ENCODE peak calls at places on chromosomes 11 and 22, in five cellular contexts. One of them, this sample, is unnamed.

GRCh38 chr22:39941661-39942060 is 18.5 kb upstream of the TMA7B start:
- DNase-seq in amniotic stem cell: no peak
- DNase-seq in mucosa of gallbladder: no peak
- DNase-seq in activated CD4-positive, CD25-positive, alpha-beta regulatory T cell treated with anti-CD3 and anti-CD28 coated beads, Interleukin-2, amount 50 U/mL, for 72 hours: no peak
- DNase-seq in A549: no peak
- DNase-seq in this sample: no peak

GRCh38 chr11:115579181-115579825 is 75.1 kb upstream of the CADM1 start:
- DNase-seq in amniotic stem cell: no peak
- DNase-seq in mucosa of gallbladder: no peak
- DNase-seq in activated CD4-positive, CD25-positive, alpha-beta regulatory T cell treated with anti-CD3 and anti-CD28 coated beads, Interleukin-2, amount 50 U/mL, for 72 hours: no peak
- DNase-seq in A549: no peak
- DNase-seq in this sample: no peak

GRCh38 chr11:134636071-134636470 is 224.0 kb upstream of the B3GAT1 start:
- DNase-seq in amniotic stem cell: no peak
- DNase-seq in mucosa of gallbladder: no peak
- DNase-seq in activated CD4-positive, CD25-positive, alpha-beta regulatory T cell treated with anti-CD3 and anti-CD28 coated beads, Interleukin-2, amount 50 U/mL, for 72 hours: no peak
- DNase-seq in A549: no peak
- DNase-seq in this sample: no peak

GRCh38 chr22:19932367-19933206 is 9.0 kb upstream of the COMT start:
- DNase-seq in amniotic stem cell: no peak
- DNase-seq in mucosa of gallbladder: no peak
- DNase-seq in activated CD4-positive, CD25-positive, alpha-beta regulatory T cell treated with anti-CD3 and anti-CD28 coated beads, Interleukin-2, amount 50 U/mL, for 72 hours: no peak
- DNase-seq in A549: no peak
- DNase-seq in this sample: no peak

GRCh38 chr22:48459259-48459658 is 1368.4 kb downstream of the BRD1 start:
- DNase-seq in amniotic stem cell: no peak
- DNase-seq in mucosa of gallbladder: no peak
- DNase-seq in activated CD4-positive, CD25-positive, alpha-beta regulatory T cell treated with anti-CD3 and anti-CD28 coated beads, Interleukin-2, amount 50 U/mL, for 72 hours: no peak
- DNase-seq in A549: no peak
- DNase-seq in this sample: no peak

GRCh38 chr11:44255406-44256071 is 54.4 kb downstream of the ALX4 start:
- DNase-seq in amniotic stem cell: no peak
- DNase-seq in mucosa of gallbladder: no peak
- DNase-seq in activated CD4-positive, CD25-positive, alpha-beta regulatory T cell treated with anti-CD3 and anti-CD28 coated beads, Interleukin-2, amount 50 U/mL, for 72 hours: no peak
- DNase-seq in A549: no peak
- DNase-seq in this sample: no peak

GRCh38 chr11:134527382-134528243 is 115.6 kb upstream of the B3GAT1 start:
- DNase-seq in amniotic stem cell: no peak
- DNase-seq in mucosa of gallbladder: no peak
- DNase-seq in activated CD4-positive, CD25-positive, alpha-beta regulatory T cell treated with anti-CD3 and anti-CD28 coated beads, Interleukin-2, amount 50 U/mL, for 72 hours: no peak
- DNase-seq in A549: no peak
- DNase-seq in this sample: no peak

GRCh38 chr11:96037267-96037990 is 113.5 kb upstream of the MTMR2 start:
- DNase-seq in amniotic stem cell: no peak
- DNase-seq in mucosa of gallbladder: no peak
- DNase-seq in activated CD4-positive, CD25-positive, alpha-beta regulatory T cell treated with anti-CD3 and anti-CD28 coated beads, Interleukin-2, amount 50 U/mL, for 72 hours: no peak
- DNase-seq in A549: peak
- DNase-seq in this sample: no peak

GRCh38 chr11:110362916-110363574 is 66.6 kb upstream of the RDX start:
- DNase-seq in amniotic stem cell: no peak
- DNase-seq in mucosa of gallbladder: no peak
- DNase-seq in activated CD4-positive, CD25-positive, alpha-beta regulatory T cell treated with anti-CD3 and anti-CD28 coated beads, Interleukin-2, amount 50 U/mL, for 72 hours: no peak
- DNase-seq in A549: peak
- DNase-seq in this sample: no peak

GRCh38 chr11:31820438-31820818 is 9.3 kb upstream of the PAX6 start:
- DNase-seq in amniotic stem cell: no peak
- DNase-seq in mucosa of gallbladder: no peak
- DNase-seq in activated CD4-positive, CD25-positive, alpha-beta regulatory T cell treated with anti-CD3 and anti-CD28 coated beads, Interleukin-2, amount 50 U/mL, for 72 hours: no peak
- DNase-seq in A549: no peak
- DNase-seq in this sample: no peak

GRCh38 chr11:132717824-132718223 is 814.5 kb downstream of the OPCML start:
- DNase-seq in amniotic stem cell: no peak
- DNase-seq in mucosa of gallbladder: no peak
- DNase-seq in activated CD4-positive, CD25-positive, alpha-beta regulatory T cell treated with anti-CD3 and anti-CD28 coated beads, Interleukin-2, amount 50 U/mL, for 72 hours: no peak
- DNase-seq in A549: no peak
- DNase-seq in this sample: no peak

GRCh38 chr11:45100338-45100737 is 46.1 kb upstream of the PRDM11 start:
- DNase-seq in amniotic stem cell: no peak
- DNase-seq in mucosa of gallbladder: peak
- DNase-seq in activated CD4-positive, CD25-positive, alpha-beta regulatory T cell treated with anti-CD3 and anti-CD28 coated beads, Interleukin-2, amount 50 U/mL, for 72 hours: no peak
- DNase-seq in A549: peak
- DNase-seq in this sample: no peak

GRCh38 chr11:73186294-73186850 is 31.7 kb upstream of the P2RY2 start:
- DNase-seq in amniotic stem cell: no peak
- DNase-seq in mucosa of gallbladder: no peak
- DNase-seq in activated CD4-positive, CD25-positive, alpha-beta regulatory T cell treated with anti-CD3 and anti-CD28 coated beads, Interleukin-2, amount 50 U/mL, for 72 hours: no peak
- DNase-seq in A549: peak
- DNase-seq in this sample: no peak

This sample was measured in right atrium auricular region.